ENCODE peak calls at places on chromosomes 16 and 17, in eight cellular contexts. One of them, this sample, is unnamed.

GRCh38 chr17:79126139-79126538 is 51.5 kb downstream of the ENGASE start:
- DNase-seq in astrocyte of the cerebellum: no peak
- DNase-seq in astrocyte: no peak
- DNase-seq in endodermal cell: peak; percentile 81
- DNase-seq in Peyer's patch: no peak
- DNase-seq in BJ: no peak
- DNase-seq in transverse colon: peak; percentile 14
- DNase-seq in breast epithelium: no peak
- DNase-seq in this sample: no peak

GRCh38 chr16:30145692-30146091 is 22.7 kb upstream of the MAPK3 start:
- DNase-seq in astrocyte of the cerebellum: no peak
- DNase-seq in breast epithelium: no peak
- DNase-seq in astrocyte: no peak
- DNase-seq in BJ: no peak
- DNase-seq in endodermal cell: no peak
- DNase-seq in transverse colon: no peak
- DNase-seq in Peyer's patch: no peak
- DNase-seq in this sample: no peak

GRCh38 chr17:9239821-9240658 is 218.7 kb downstream of the NTN1 start:
- DNase-seq in astrocyte of the cerebellum: no peak
- DNase-seq in transverse colon: peak; percentile 78
- DNase-seq in BJ: no peak
- DNase-seq in Peyer's patch: peak; percentile 83
- DNase-seq in astrocyte: peak; percentile 47
- DNase-seq in breast epithelium: peak; percentile 73
- DNase-seq in endodermal cell: peak; percentile 93
- DNase-seq in this sample: peak; percentile 71

GRCh38 chr16:84498859-84499620 is 5.4 kb downstream of the MEAK7 start:
- DNase-seq in breast epithelium: no peak
- DNase-seq in transverse colon: no peak
- DNase-seq in astrocyte of the cerebellum: no peak
- DNase-seq in astrocyte: no peak
- DNase-seq in endodermal cell: no peak
- DNase-seq in Peyer's patch: peak; percentile 28
- DNase-seq in BJ: no peak
- DNase-seq in this sample: no peak

GRCh38 chr17:57403241-57403640 is 146.9 kb downstream of the MSI2 start:
- DNase-seq in breast epithelium: no peak
- DNase-seq in endodermal cell: no peak
- DNase-seq in astrocyte of the cerebellum: no peak
- DNase-seq in BJ: no peak
- DNase-seq in astrocyte: no peak
- DNase-seq in Peyer's patch: no peak
- DNase-seq in transverse colon: no peak
- DNase-seq in this sample: no peak

GRCh38 chr16:88772871-88773811 is 11.9 kb downstream of the PIEZO1 start:
- DNase-seq in astrocyte: peak; percentile 91
- DNase-seq in endodermal cell: no peak
- DNase-seq in breast epithelium: no peak
- DNase-seq in astrocyte of the cerebellum: peak; percentile 62
- DNase-seq in transverse colon: peak; percentile 66
- DNase-seq in BJ: peak; percentile 71
- DNase-seq in Peyer's patch: no peak
- DNase-seq in this sample: peak; percentile 95

GRCh38 chr17:82375359-82376041 is 3.9 kb downstream of the UTS2R start:
- DNase-seq in astrocyte: no peak
- DNase-seq in breast epithelium: no peak
- DNase-seq in endodermal cell: no peak
- DNase-seq in transverse colon: no peak
- DNase-seq in BJ: no peak
- DNase-seq in astrocyte of the cerebellum: no peak
- DNase-seq in Peyer's patch: no peak
- DNase-seq in this sample: no peak

GRCh38 chr17:48718162-48718780 is 4.0 kb downstream of the PRAC1 start:
- DNase-seq in breast epithelium: no peak
- DNase-seq in Peyer's patch: no peak
- DNase-seq in endodermal cell: no peak
- DNase-seq in transverse colon: no peak
- DNase-seq in astrocyte: no peak
- DNase-seq in BJ: no peak
- DNase-seq in astrocyte of the cerebellum: no peak
- DNase-seq in this sample: no peak

GRCh38 chr16:86680137-86680536 is 101.8 kb downstream of the FOXL1 start:
- DNase-seq in Peyer's patch: no peak
- DNase-seq in breast epithelium: no peak
- DNase-seq in transverse colon: no peak
- DNase-seq in astrocyte of the cerebellum: peak; percentile 40
- DNase-seq in endodermal cell: no peak
- DNase-seq in astrocyte: peak; percentile 93
- DNase-seq in BJ: peak; percentile 87
- DNase-seq in this sample: peak; percentile 87

GRCh38 chr17:4901648-4902344 is 1.1 kb downstream of the CHRNE start:
- DNase-seq in transverse colon: no peak
- DNase-seq in breast epithelium: peak; percentile 50
- DNase-seq in endodermal cell: peak; percentile 51
- DNase-seq in astrocyte of the cerebellum: no peak
- DNase-seq in BJ: no peak
- DNase-seq in Peyer's patch: no peak
- DNase-seq in astrocyte: no peak
- DNase-seq in this sample: no peak

GRCh38 chr17:80160536-80160935 is 9.3 kb upstream of the CARD14 start:
- DNase-seq in astrocyte of the cerebellum: no peak
- DNase-seq in astrocyte: no peak
- DNase-seq in endodermal cell: no peak
- DNase-seq in transverse colon: no peak
- DNase-seq in Peyer's patch: no peak
- DNase-seq in BJ: no peak
- DNase-seq in breast epithelium: no peak
- DNase-seq in this sample: no peak

GRCh38 chr16:83898463-83899271 is at the start of gene MLYCD:
- DNase-seq in breast epithelium: peak; percentile 78
- DNase-seq in BJ: no peak
- DNase-seq in transverse colon: peak; percentile 90
- DNase-seq in endodermal cell: peak; percentile 95
- DNase-seq in astrocyte of the cerebellum: peak; percentile 11
- DNase-seq in Peyer's patch: peak; percentile 92
- DNase-seq in astrocyte: peak; percentile 36
- DNase-seq in this sample: peak; percentile 74

GRCh38 chr16:79042886-79043285 is 557.7 kb downstream of the MAF start:
- DNase-seq in Peyer's patch: no peak
- DNase-seq in BJ: no peak
- DNase-seq in astrocyte: no peak
- DNase-seq in transverse colon: no peak
- DNase-seq in breast epithelium: no peak
- DNase-seq in astrocyte of the cerebellum: no peak
- DNase-seq in endodermal cell: no peak
- DNase-seq in this sample: no peak

GRCh38 chr16:85400305-85401205 is 212.6 kb upstream of the GSE1 start:
- DNase-seq in astrocyte: no peak
- DNase-seq in breast epithelium: no peak
- DNase-seq in transverse colon: no peak
- DNase-seq in BJ: no peak
- DNase-seq in astrocyte of the cerebellum: no peak
- DNase-seq in endodermal cell: no peak
- DNase-seq in Peyer's patch: no peak
- DNase-seq in this sample: no peak

DNA sequence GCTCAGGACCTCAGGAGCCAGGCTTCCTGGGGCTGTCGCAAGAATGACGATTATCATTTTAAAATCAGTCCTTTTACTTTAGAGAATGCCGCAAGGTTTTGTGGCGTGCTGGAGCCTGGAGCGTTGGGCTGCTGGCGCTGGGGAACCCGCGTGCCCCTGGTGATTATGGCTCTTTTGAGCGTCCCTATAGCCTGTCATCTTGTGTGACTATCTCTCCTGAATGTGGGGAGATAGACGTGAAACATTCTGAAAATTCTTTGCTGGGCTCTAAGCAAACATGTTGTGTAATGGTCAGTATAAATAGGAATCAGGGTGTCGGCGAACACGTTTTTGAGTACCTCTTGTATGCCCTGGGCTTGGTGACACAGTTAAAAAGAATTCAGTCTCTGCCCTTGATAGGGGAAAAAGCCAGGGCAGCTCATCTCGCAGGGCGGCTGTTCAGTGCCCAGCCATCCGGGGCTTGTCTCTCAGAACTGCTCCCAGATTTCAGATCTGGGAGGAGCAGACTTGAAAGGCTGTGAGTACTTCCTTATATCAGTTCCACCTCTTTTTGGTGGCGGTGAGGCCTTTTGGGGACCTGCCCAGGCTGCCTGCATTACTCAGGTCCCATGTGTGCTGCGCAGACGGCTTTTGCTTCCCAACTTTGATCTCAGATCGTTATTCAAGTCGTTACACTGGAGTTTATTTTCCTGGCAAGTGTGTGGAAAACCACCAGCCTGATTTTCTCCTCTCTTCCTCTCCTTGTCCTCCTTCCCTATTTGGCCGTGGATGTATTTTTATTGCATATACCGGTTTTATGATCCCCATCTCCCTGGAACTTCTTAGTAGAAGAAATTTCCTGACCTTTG is 976 bp downstream of the SLC7A6 start:
- DNase-seq in breast epithelium: no peak
- DNase-seq in BJ: peak; percentile 56
- DNase-seq in endodermal cell: peak; percentile 77
- DNase-seq in astrocyte of the cerebellum: no peak
- DNase-seq in transverse colon: peak; percentile 76
- DNase-seq in Peyer's patch: peak; percentile 78
- DNase-seq in astrocyte: peak; percentile 65
- DNase-seq in this sample: peak; percentile 89
- TF ChIP-seq CTCF in breast epithelium: no peak
- TF ChIP-seq CTCF in BJ: no peak
- TF ChIP-seq CTCF in endodermal cell: no peak
- TF ChIP-seq CTCF in astrocyte of the cerebellum: no peak
- TF ChIP-seq CTCF in transverse colon: no peak
- TF ChIP-seq CTCF in Peyer's patch: no peak
- TF ChIP-seq CTCF in astrocyte: no peak
- TF ChIP-seq CTCF in this sample: no peak

GRCh38 chr16:27369806-27370205 is 32.2 kb upstream of the IL21R start:
- DNase-seq in transverse colon: no peak
- DNase-seq in breast epithelium: no peak
- DNase-seq in BJ: no peak
- DNase-seq in astrocyte of the cerebellum: no peak
- DNase-seq in endodermal cell: no peak
- DNase-seq in astrocyte: peak; percentile 48
- DNase-seq in Peyer's patch: peak; percentile 70
- DNase-seq in this sample: peak; percentile 23

GRCh38 chr16:27366687-27367462 is 35.1 kb upstream of the IL21R start:
- DNase-seq in endodermal cell: no peak
- DNase-seq in BJ: no peak
- DNase-seq in transverse colon: no peak
- DNase-seq in breast epithelium: no peak
- DNase-seq in astrocyte: no peak
- DNase-seq in Peyer's patch: no peak
- DNase-seq in astrocyte of the cerebellum: no peak
- DNase-seq in this sample: no peak

GRCh38 chr16:27368358-27368722 is 33.6 kb upstream of the IL21R start:
- DNase-seq in endodermal cell: no peak
- DNase-seq in astrocyte of the cerebellum: no peak
- DNase-seq in astrocyte: no peak
- DNase-seq in BJ: no peak
- DNase-seq in breast epithelium: no peak
- DNase-seq in transverse colon: no peak
- DNase-seq in Peyer's patch: no peak
- DNase-seq in this sample: no peak

GRCh38 chr16:27365142-27366089 is 36.6 kb upstream of the IL21R start:
- DNase-seq in breast epithelium: no peak
- DNase-seq in astrocyte: peak; percentile 70
- DNase-seq in transverse colon: no peak
- DNase-seq in BJ: no peak
- DNase-seq in Peyer's patch: no peak
- DNase-seq in endodermal cell: no peak
- DNase-seq in astrocyte of the cerebellum: no peak
- DNase-seq in this sample: peak; percentile 9

GRCh38 chr16:27367463-27368357 is 34.3 kb upstream of the IL21R start:
- DNase-seq in Peyer's patch: peak; percentile 93
- DNase-seq in astrocyte: peak; percentile 29
- DNase-seq in astrocyte of the cerebellum: peak; percentile 39
- DNase-seq in breast epithelium: peak; percentile 59
- DNase-seq in transverse colon: peak; percentile 88
- DNase-seq in endodermal cell: peak; percentile 91
- DNase-seq in BJ: no peak
- DNase-seq in this sample: peak; percentile 71
- H3K4me3 ChIP-seq in Peyer's patch: peak overlapping the region; percentile 22
- H3K4me3 ChIP-seq in astrocyte: no peak overlapping the region
- H3K4me3 ChIP-seq in astrocyte of the cerebellum: no peak overlapping the region
- H3K4me3 ChIP-seq in breast epithelium: peak overlapping the region; percentile 20
- H3K4me3 ChIP-seq in transverse colon: peak overlapping the region; percentile 15
- H3K4me3 ChIP-seq in endodermal cell: no peak overlapping the region
- H3K4me3 ChIP-seq in BJ: peak overlapping the region; percentile 1
- H3K4me3 ChIP-seq in this sample: peak overlapping the region; percentile 43

DNA sequence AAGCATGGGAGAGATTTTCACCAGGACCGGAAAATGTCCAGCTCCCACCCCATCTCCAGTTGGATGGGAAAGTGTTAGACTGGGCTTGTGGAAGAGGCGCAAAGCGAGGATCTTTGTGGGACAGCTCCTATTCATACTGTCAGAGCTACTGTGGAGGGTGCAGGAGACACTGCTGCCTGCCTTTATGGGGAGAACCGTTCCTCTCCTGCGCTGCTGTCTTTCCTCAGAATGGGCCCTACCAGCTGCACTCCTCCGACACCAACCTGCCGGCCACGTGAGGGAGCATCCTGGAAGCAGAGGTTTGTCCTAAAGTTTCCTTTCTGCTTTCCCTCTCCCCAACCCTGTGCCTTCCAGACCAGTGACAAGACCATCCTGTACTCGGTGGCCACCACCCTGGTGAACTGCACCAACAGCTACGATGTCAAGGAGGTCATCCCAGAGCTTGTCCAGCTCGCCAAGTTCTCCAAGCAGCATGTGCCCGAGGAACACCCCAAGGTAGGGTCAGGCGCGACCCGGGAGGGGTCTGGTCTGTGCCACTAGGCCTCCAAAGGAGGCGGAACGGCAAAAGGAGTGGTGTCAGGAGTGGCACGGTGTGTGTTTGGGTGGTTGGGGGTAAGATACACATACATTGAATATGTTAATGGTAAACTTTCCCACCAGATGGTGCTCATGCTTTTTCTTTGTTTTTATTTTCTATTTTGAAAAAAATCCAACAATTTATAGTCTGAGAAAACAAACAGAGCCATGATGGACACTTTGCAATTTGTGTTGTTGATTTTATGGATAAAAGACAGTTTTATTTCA is 23.0 kb downstream of the SLC35G3 start:
- DNase-seq in BJ: no peak
- DNase-seq in endodermal cell: no peak
- DNase-seq in breast epithelium: no peak
- DNase-seq in Peyer's patch: no peak
- DNase-seq in astrocyte: no peak
- DNase-seq in astrocyte of the cerebellum: no peak
- DNase-seq in transverse colon: no peak
- DNase-seq in this sample: peak; percentile 14
- TF ChIP-seq CTCF in BJ: peak; percentile 23
- TF ChIP-seq CTCF in endodermal cell: no peak
- TF ChIP-seq CTCF in breast epithelium: peak; percentile 37
- TF ChIP-seq CTCF in Peyer's patch: no peak
- TF ChIP-seq CTCF in astrocyte: peak; percentile 24
- TF ChIP-seq CTCF in astrocyte of the cerebellum: peak; percentile 2
- TF ChIP-seq CTCF in transverse colon: no peak
- TF ChIP-seq CTCF in this sample: peak; percentile 51

DNA sequence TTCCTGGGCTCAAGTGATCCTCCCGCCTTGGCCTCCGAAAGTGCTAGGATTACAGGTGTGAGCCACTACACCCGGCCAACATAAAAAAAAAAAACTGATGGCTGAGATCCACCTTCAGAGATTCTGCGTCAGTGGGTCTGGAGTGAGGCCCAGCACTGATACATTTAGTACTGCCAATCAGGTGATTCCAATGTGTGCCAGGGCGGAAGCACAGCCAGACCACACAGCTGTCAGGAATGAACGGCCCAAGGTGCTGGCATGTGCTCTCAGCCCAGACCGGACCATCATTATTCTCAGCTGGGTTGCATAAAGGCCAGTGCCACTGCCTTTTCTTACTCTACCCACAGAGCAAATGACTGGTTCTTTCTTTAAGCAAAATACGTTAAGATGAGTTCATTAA is 1.2 kb upstream of the BCO1 start:
- DNase-seq in breast epithelium: peak; percentile 66
- DNase-seq in Peyer's patch: peak; percentile 60
- DNase-seq in astrocyte: peak; percentile 83
- DNase-seq in BJ: no peak
- DNase-seq in transverse colon: peak; percentile 64
- DNase-seq in endodermal cell: no peak
- DNase-seq in astrocyte of the cerebellum: peak; percentile 56
- DNase-seq in this sample: peak; percentile 5
- H3K4me3 ChIP-seq in breast epithelium: no peak overlapping the region
- H3K4me3 ChIP-seq in Peyer's patch: no peak overlapping the region
- H3K4me3 ChIP-seq in astrocyte: no peak overlapping the region
- H3K4me3 ChIP-seq in BJ: no peak overlapping the region
- H3K4me3 ChIP-seq in transverse colon: peak overlapping the region; percentile 55
- H3K4me3 ChIP-seq in endodermal cell: no peak overlapping the region
- H3K4me3 ChIP-seq in astrocyte of the cerebellum: no peak overlapping the region
- H3K4me3 ChIP-seq in this sample: no peak overlapping the region

This sample was measured in AG10803.